ENCODE peak calls at places on chromosomes 2 and 18, in four cellular contexts. L, M, B and O are unnamed samples.
A peak's percentile ranks its signal among the peaks of the same experiment; 100 is the strongest.

GRCh38 chr2:240627736-240628506 is 2.6 kb downstream of the GPR35 start:
- DNase-seq in L (no peak), M (no peak), B (no peak), O (no peak)

GRCh38 chr2:60549250-60550150 is 4.0 kb downstream of the BCL11A start:
- DNase-seq in L (no peak), M (no peak), B (peak; percentile 78), O (no peak)

GRCh38 chr18:51278045-51278649 is 80.7 kb upstream of the MEX3C start:
- DNase-seq in L (no peak), M (peak; percentile 47), B (peak; percentile 92), O (peak; percentile 47)

GRCh38 chr2:224055101-224055500 is 16.0 kb upstream of the SERPINE2 start:
- DNase-seq in L (no peak), M (no peak), B (no peak), O (no peak)

GRCh38 chr18:62957885-62958472 is 242.6 kb downstream of the PHLPP1 start:
- DNase-seq in L (no peak), M (peak; percentile 46), B (peak; percentile 87), O (no peak)

GRCh38 chr18:47613929-47614328 is 316.5 kb downstream of the SMAD2 start:
- DNase-seq in L (no peak), M (no peak), B (peak; percentile 32), O (no peak)

GRCh38 chr2:55164534-55165104 is 67.5 kb downstream of the CLHC1 start:
- DNase-seq in L (no peak), M (no peak), B (no peak), O (no peak)

GRCh38 chr2:143128681-143129580 is at the start of gene ARHGAP15:
- DNase-seq in L (peak; percentile 85), M (no peak), B (no peak), O (no peak)

GRCh38 chr2:80304522-80304878 is at the start of gene LRRTM1:
- DNase-seq in L (no peak), M (no peak), B (no peak), O (no peak)

GRCh38 chr2:68429311-68429826 is 37.7 kb downstream of the FBXO48 start:
- DNase-seq in L (no peak), M (no peak), B (no peak), O (no peak)

GRCh38 chr2:188898261-188898660 is 75.9 kb upstream of the COL3A1 start:
- DNase-seq in L (no peak), M (no peak), B (no peak), O (no peak)

GRCh38 chr18:3060667-3061580 is 48.0 kb upstream of the LPIN2 start:
- DNase-seq in L (no peak), M (peak; percentile 95), B (no peak), O (no peak)

GRCh38 chr2:12636837-12637581 is 79.7 kb upstream of the TRIB2 start:
- DNase-seq in L (no peak), M (no peak), B (no peak), O (no peak)

GRCh38 chr18:6940451-6940970 is 177.1 kb downstream of the LAMA1 start:
- DNase-seq in L (no peak), M (no peak), B (no peak), O (no peak)

GRCh38 chr18:9362869-9363268 is 28.3 kb downstream of the TWSG1 start:
- DNase-seq in L (no peak), M (no peak), B (no peak), O (no peak)

GRCh38 chr2:157592983-157593382 is 35.7 kb downstream of the ACVR1C start:
- DNase-seq in L (no peak), M (peak; percentile 4), B (no peak), O (no peak)

GRCh38 chr2:66457545-66457944 is 22.6 kb downstream of the MEIS1 start:
- DNase-seq in L (no peak), M (no peak), B (no peak), O (no peak)

GRCh38 chr18:79738565-79739439 is 58.9 kb upstream of the KCNG2 start:
- DNase-seq in L (no peak), M (no peak), B (no peak), O (no peak)

GRCh38 chr18:51811883-51812282 is 528.1 kb upstream of the DCC start:
- DNase-seq in L (no peak), M (no peak), B (no peak), O (no peak)

GRCh38 chr2:85669549-85669948 is 1.6 kb upstream of the SFTPB start:
- DNase-seq in L (peak; percentile 55), M (no peak), B (no peak), O (no peak)

GRCh38 chr2:10923007-10923372 is 11.3 kb downstream of the KCNF1 start:
- DNase-seq in L (no peak), M (no peak), B (no peak), O (no peak)

GRCh38 chr2:109630441-109631425 is 16.6 kb downstream of the SOWAHC start:
- DNase-seq in L (no peak), M (peak; percentile 88), B (no peak), O (no peak)

GRCh38 chr2:109633284-109633961 is 19.3 kb downstream of the SOWAHC start:
- DNase-seq in L (no peak), M (no peak), B (no peak), O (no peak)

GRCh38 chr2:109635426-109636289 is 21.5 kb downstream of the SOWAHC start:
- DNase-seq in L (no peak), M (no peak), B (no peak), O (no peak)

GRCh38 chr2:109631741-109632140 is 17.6 kb downstream of the SOWAHC start:
- DNase-seq in L (no peak), M (no peak), B (no peak), O (no peak)

DNA sequence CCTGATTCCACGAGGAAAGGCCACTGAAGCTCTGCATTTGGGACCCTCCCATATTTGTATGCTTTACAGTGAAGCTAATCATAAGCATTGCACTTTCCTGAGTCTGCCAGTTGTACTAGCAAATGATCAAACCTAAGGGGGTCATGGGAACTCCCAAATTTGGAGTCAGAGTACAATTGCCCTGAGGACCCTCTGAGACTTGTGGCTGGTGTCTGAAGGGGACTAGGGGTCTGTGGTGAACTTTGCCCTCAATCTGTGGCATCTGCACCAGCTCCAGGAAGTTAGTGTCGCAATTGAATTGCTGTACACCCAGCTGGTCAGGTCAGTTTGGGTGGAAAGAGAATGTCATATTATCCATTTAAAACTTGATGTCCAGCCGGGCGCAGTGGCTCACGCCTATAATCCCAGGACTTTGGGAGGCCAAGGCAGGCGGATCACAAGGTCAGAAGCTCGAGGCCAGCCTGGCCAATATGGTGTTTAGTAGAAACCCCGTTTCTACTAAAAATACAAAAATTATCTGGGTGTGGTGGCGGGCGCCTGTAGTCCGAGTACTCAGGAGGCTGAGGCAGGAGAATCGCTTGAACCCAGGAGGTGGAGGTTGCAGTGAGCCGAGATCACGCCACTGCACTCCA is 18.1 kb downstream of the SOWAHC start:
- DNase-seq in L (no peak), M (peak; percentile 86), B (no peak), O (no peak)
- TF ChIP-seq SUZ12 in L (no peak), M (no peak), B (no peak), O (no peak)

DNA sequence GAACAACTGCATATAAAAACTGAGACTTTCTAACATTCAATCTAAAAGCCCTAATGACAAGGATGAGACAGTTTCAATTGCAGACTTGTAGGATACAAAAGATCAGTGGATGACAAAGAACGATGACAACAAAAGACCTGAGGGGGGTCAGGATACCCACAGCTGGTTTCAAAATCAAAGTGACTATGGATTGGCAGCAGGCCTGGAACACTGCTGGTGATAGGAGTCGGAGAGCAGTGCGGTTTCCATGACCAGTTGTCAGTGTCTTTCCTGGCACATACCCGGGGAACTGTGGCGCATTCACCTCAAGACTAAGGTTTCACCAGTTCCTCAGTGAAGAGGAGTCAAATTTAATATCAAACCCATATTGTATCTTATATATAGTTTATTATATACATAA is 42.0 kb downstream of the EHD3 start:
- DNase-seq in L (no peak), M (no peak), B (no peak), O (no peak)
- H3K4me3 ChIP-seq in L (no peak overlapping the region), M (no peak overlapping the region), B (no peak overlapping the region), O (no peak overlapping the region)

GRCh38 chr2:235333076-235333475 is 160.8 kb upstream of the AGAP1 start:
- DNase-seq in L (no peak), M (no peak), B (no peak), O (no peak)

GRCh38 chr2:235328991-235329390 is 164.9 kb upstream of the AGAP1 start:
- DNase-seq in L (no peak), M (no peak), B (no peak), O (no peak)

GRCh38 chr2:235334179-235334578 is 159.7 kb upstream of the AGAP1 start:
- DNase-seq in L (no peak), M (no peak), B (no peak), O (no peak)

GRCh38 chr2:235332240-235332890 is 161.5 kb upstream of the AGAP1 start:
- DNase-seq in L (no peak), M (no peak), B (no peak), O (no peak)

GRCh38 chr2:235330775-235331438 is 162.9 kb upstream of the AGAP1 start:
- DNase-seq in L (no peak), M (no peak), B (no peak), O (no peak)
- TF ChIP-seq SUZ12 in L (no peak), M (no peak), B (no peak), O (no peak)

GRCh38 chr2:121911036-121911435 is 155.6 kb downstream of the TSN start:
- DNase-seq in L (no peak), M (no peak), B (no peak), O (no peak)
- H3K4me3 ChIP-seq in L (no peak overlapping the region), M (no peak overlapping the region), B (no peak overlapping the region), O (no peak overlapping the region)

GRCh38 chr2:150552421-150552820 is 65.0 kb upstream of the RND3 start:
- DNase-seq in L (no peak), M (no peak), B (no peak), O (no peak)

GRCh38 chr2:150549381-150549780 is 61.9 kb upstream of the RND3 start:
- DNase-seq in L (no peak), M (no peak), B (no peak), O (no peak)

GRCh38 chr2:150545931-150546330 is 58.5 kb upstream of the RND3 start:
- DNase-seq in L (no peak), M (no peak), B (no peak), O (no peak)

GRCh38 chr2:150544731-150545130 is 57.3 kb upstream of the RND3 start:
- DNase-seq in L (no peak), M (no peak), B (no peak), O (no peak)

DNA sequence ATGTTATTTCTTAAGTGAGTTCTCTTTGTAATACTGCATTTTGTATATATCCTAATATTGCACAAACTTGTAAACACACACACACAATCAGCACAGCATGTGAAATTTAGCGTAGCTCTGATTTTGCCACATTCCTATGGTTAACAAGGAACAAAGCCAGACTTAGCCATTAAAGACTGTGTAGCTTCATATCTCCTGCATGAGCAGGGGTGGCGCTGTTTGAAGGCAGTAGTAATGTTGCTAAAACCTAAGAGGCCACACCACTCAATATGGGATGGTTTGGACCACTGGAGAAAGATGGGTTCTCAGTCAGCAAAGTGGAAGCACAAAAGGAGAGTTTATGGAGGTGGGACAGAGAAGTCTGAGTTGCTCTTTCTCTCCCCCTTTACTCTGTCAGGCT is 61.1 kb upstream of the RND3 start:
- DNase-seq in L (no peak), M (peak; percentile 25), B (no peak), O (peak; percentile 5)
- TF ChIP-seq SUZ12 in L (no peak), M (no peak), B (no peak), O (no peak)

GRCh38 chr2:176192351-176192750 is 3.9 kb downstream of the HOXD1 start:
- DNase-seq in L (no peak), M (no peak), B (no peak), O (no peak)

GRCh38 chr2:176187306-176188217 is 906 bp upstream of the HOXD1 start:
- DNase-seq in L (no peak), M (peak; percentile 96), B (no peak), O (no peak)

GRCh38 chr2:176188218-176188968 is at the start of gene HOXD1:
- DNase-seq in L (no peak), M (peak; percentile 71), B (peak; percentile 82), O (no peak)

GRCh38 chr2:176188969-176189665 is 649 bp downstream of the HOXD1 start:
- DNase-seq in L (no peak), M (no peak), B (peak; percentile 71), O (no peak)

GRCh38 chr2:176189666-176190641 is 1.5 kb downstream of the HOXD1 start:
- DNase-seq in L (no peak), M (no peak), B (no peak), O (no peak)
- H3K4me3 ChIP-seq in L (no peak overlapping the region), M (peak overlapping the region; percentile 72), B (no peak overlapping the region), O (peak overlapping the region; percentile 43)